ENCODE peak calls at places on chromosomes 3 and 15, in nine cellular contexts. M, O, S, D, H, X, B, E and C are unnamed samples.

GRCh38 chr3:139794469-139795265 is 116.9 kb upstream of the NMNAT3 start:
- DNase-seq in X (no peak), B (no peak), O (no peak), H (no peak), E (no peak), M (no peak), S (no peak), D (no peak), C (no peak)

GRCh38 chr3:88882121-88882520 is 225.3 kb upstream of the EPHA3 start:
- DNase-seq in S (no peak), O (no peak), B (no peak), X (no peak), E (no peak), D (no peak), M (no peak), H (no peak), C (no peak)

GRCh38 chr15:60526127-60526616 is 47.2 kb upstream of the ICE2 start:
- DNase-seq in O (peak; percentile 49), M (no peak), X (no peak), H (no peak), B (no peak), D (peak; percentile 94), E (no peak), S (no peak), C (no peak)

GRCh38 chr3:129040579-129041300 is 19.8 kb upstream of the GP9 start:
- DNase-seq in X (no peak), D (no peak), H (no peak), E (no peak), S (no peak), O (no peak), M (no peak), B (no peak), C (no peak)

GRCh38 chr15:90598053-90598577 is 68.4 kb downstream of the CRTC3 start:
- DNase-seq in B (no peak), H (peak; percentile 76), E (peak; percentile 30), S (peak; percentile 7), M (peak; percentile 57), X (no peak), D (no peak), O (peak; percentile 68), C (no peak)

GRCh38 chr15:92079047-92079446 is 225.5 kb downstream of the SLCO3A1 start:
- DNase-seq in H (no peak), M (no peak), X (no peak), D (no peak), S (no peak), B (no peak), E (no peak), O (no peak), C (no peak)

GRCh38 chr3:145145461-145145860 is 1015.5 kb downstream of the PLOD2 start:
- DNase-seq in O (no peak), H (no peak), E (no peak), D (no peak), S (peak; percentile 3), B (no peak), X (no peak), M (no peak), C (no peak)

GRCh38 chr3:52246264-52246620 is 683 bp downstream of the PPM1M start:
- DNase-seq in X (no peak), D (no peak), E (no peak), H (peak; percentile 18), O (no peak), M (no peak), B (no peak), S (no peak), C (no peak)

GRCh38 chr3:150495563-150496168 is 50.6 kb downstream of the SERP1 start:
- DNase-seq in E (peak; percentile 42), M (no peak), S (peak; percentile 75), H (peak; percentile 53), D (peak; percentile 85), X (peak; percentile 66), B (no peak), O (no peak), C (no peak)

GRCh38 chr15:57948554-57949289 is 116.8 kb downstream of the ALDH1A2 start:
- DNase-seq in H (no peak), B (no peak), D (no peak), E (no peak), S (no peak), X (no peak), M (no peak), O (no peak), C (no peak)
- TF ChIP-seq CTCF in H (no peak), B (no peak), D (no peak), E (no peak), S (no peak), X (no peak), M (no peak), O (no peak), C (no peak)

DNA sequence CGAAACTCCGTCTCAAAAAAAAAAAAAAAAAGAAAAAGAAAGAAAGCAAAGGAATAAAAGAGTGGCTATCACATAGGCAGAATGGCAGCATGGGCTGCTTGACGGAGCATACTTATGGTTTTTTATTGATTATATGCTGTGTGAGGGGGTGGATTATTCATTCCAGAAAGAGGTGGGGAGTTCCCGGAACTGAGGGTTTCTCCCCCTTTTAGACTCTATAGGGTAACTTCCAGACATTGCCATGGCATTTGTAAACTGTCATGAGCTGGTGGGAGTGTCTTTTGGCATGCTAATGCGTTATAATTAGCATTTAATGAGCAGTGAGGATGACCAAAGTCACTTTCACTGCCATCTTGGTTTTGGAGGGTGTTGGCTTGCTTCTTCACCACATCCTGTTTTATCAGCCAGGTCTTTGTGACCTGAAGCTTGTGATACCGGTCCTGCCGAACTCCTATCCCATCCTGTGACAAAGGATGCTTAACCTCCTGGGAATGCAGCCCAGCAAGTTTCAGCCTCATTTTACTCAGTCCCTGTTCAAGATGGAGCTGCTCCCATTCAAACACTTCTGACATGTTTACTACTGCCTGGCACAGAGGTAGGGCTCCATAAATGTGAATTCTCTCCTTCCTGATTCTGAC is 15.8 kb upstream of the ABHD17C start:
- DNase-seq in B (no peak), E (no peak), X (no peak), H (no peak), O (peak; percentile 35), S (no peak), M (no peak), D (peak; percentile 94), C (no peak)
- TF ChIP-seq CTCF in B (no peak), E (no peak), X (no peak), H (no peak), O (no peak), S (no peak), M (no peak), D (no peak), C (no peak)

DNA sequence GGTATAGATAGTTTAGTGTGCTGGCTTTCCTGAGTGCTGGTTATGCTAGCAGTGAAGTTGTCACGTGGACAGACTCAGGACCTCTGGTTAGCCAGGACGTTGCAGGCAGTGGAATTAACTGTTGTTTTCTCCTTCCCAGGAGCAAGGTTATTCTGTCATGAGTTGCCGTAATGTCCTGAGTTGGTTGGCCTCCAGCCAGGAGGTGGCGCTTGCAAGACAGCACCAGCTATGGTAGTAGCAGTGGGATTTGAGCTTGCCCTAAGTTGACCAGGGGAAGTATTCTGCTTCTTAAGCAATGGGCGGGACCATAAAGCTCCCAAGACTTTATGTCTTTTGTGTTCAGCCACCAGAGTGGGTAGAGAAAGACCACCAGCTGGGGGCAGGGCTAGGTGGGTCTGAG is 240.7 kb upstream of the DNAJC19 start:
- DNase-seq in S (no peak), D (no peak), E (no peak), B (no peak), H (no peak), M (no peak), X (no peak), O (no peak), C (no peak)
- TF ChIP-seq CTCF in S (no peak), D (no peak), E (no peak), B (no peak), H (no peak), M (no peak), X (no peak), O (no peak), C (no peak)

GRCh38 chr3:146222204-146223046 is 28.5 kb downstream of the PLSCR4 start:
- DNase-seq in S (peak; percentile 95), E (no peak), M (no peak), B (no peak), D (peak; percentile 73), X (peak; percentile 33), O (no peak), H (no peak), C (no peak)
- TF ChIP-seq CTCF in S (peak; percentile 6), E (no peak), M (no peak), B (no peak), D (peak; percentile 57), X (no peak), O (peak; percentile 13), H (no peak), C (no peak)

DNA sequence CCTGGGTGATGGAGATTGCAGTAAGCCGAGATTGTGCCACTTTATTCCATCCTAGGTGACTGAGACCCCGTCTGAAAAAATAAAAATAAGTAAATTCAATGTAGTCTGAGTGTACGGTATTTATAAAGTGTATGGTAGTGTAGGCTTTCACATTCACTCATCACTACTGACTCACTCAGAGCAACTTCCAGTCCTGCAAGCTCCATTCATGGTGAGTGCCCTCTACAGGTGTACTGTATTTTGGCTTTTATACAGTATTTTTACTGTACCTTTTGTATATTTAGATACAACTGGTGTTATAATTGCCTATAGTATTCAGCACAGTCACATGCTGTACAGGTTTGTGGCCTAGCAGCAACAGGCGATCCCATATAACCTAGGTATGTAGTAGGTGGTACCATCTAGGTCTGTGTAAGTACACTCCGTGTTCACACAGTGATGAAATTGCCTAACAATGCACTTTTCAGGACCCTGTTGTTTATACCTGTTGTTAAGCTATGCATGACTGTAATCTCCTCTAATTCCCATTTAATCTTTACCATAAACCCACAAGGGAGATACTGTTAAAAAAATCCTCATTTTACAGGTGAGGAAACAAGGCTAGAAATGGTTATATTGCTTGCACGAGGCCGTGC is 19.3 kb downstream of the CACNA1D start:
- DNase-seq in E (no peak), O (no peak), H (no peak), M (no peak), X (no peak), B (no peak), D (peak; percentile 70), S (no peak), C (no peak)
- TF ChIP-seq CTCF in E (no peak), O (no peak), H (peak; percentile 19), M (no peak), X (peak; percentile 15), B (no peak), D (peak; percentile 72), S (peak; percentile 4), C (peak; percentile 14)

DNA sequence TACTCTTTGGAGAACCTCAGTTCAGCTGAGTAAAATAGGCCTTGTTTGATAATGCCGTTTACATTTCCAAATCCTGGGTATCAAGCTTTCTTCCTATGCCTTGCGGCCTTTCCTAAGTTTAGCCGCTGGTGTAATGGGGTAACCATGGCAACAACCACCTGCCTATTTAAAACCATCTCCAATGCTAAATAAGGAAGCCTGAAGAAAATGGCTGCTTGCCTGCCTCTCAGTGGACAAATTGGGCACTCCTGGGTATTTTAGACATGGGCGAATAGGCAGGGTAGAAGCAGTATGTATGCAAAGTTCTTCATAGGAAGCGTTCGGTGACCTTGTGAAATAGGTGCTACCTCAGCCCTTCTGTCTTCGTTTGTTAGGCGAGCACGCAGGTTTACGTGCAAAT is 122.7 kb downstream of the DGKG start:
- DNase-seq in S (no peak), B (no peak), D (peak; percentile 19), E (no peak), H (no peak), M (no peak), O (no peak), X (peak; percentile 24), C (no peak)
- TF ChIP-seq CTCF in S (no peak), B (no peak), D (peak; percentile 39), E (no peak), H (no peak), M (no peak), O (no peak), X (no peak), C (peak; percentile 18)

GRCh38 chr15:98771444-98772059 is 123.2 kb downstream of the IGF1R start:
- DNase-seq in S (no peak), H (no peak), D (no peak), X (peak; percentile 25), O (no peak), B (no peak), M (no peak), E (no peak), C (no peak)
- TF ChIP-seq CTCF in S (no peak), H (no peak), D (no peak), X (no peak), O (no peak), B (no peak), M (no peak), E (no peak), C (no peak)